ENCODE peak calls at places on chromosomes 4 and X, in ten cellular contexts. A, B, X, E, H, K, G, O, J and N are unnamed samples.

GRCh38 chr4:69875986-69876542 is 16.1 kb upstream of the SULT1E1 start:
- DNase-seq in X (no peak), B (no peak), O (no peak), K (peak; percentile 52), H (no peak), J (no peak), G (no peak), E (no peak), A (no peak), N (no peak)

GRCh38 chrX:150542846-150543229 is 25.6 kb upstream of the MTM1 start:
- DNase-seq in A (no peak), H (no peak), G (no peak), K (no peak), O (no peak), X (no peak), E (no peak), B (no peak), J (no peak), N (no peak)

GRCh38 chr4:82275431-82276423 is 98.1 kb downstream of the HNRNPD start:
- DNase-seq in G (no peak), E (no peak), X (no peak), K (peak; percentile 34), A (no peak), O (peak; percentile 54), B (no peak), H (no peak), J (no peak), N (no peak)

GRCh38 chr4:81504685-81505598 is 33.2 kb upstream of the RASGEF1B start:
- DNase-seq in B (no peak), E (peak; percentile 9), O (no peak), G (no peak), H (peak; percentile 60), A (peak; percentile 50), X (no peak), K (no peak), J (no peak), N (no peak)

GRCh38 chrX:109826954-109827708 is 94.1 kb upstream of the ACSL4 start:
- DNase-seq in J (no peak), G (peak; percentile 89), A (peak; percentile 81), K (peak; percentile 72), E (no peak), H (no peak), O (no peak), B (peak; percentile 79), X (peak; percentile 86), N (no peak)

GRCh38 chr4:83282049-83282535 is 2.5 kb downstream of the COQ2 start:
- DNase-seq in G (peak; percentile 71), H (peak; percentile 64), E (peak; percentile 79), B (peak; percentile 15), K (peak; percentile 53), A (peak; percentile 63), O (peak; percentile 79), X (peak; percentile 39), J (peak; percentile 51), N (peak; percentile 41)

GRCh38 chrX:106742831-106743230 is 16.3 kb downstream of the RNF128 start:
- DNase-seq in K (no peak), G (peak; percentile 6), B (peak; percentile 42), J (no peak), O (no peak), X (peak; percentile 53), E (no peak), A (no peak), H (no peak), N (no peak)

GRCh38 chr4:39036172-39036571 is 4.0 kb upstream of the TMEM156 start:
- DNase-seq in H (no peak), J (no peak), B (peak; percentile 83), O (no peak), K (peak; percentile 83), E (peak; percentile 20), A (no peak), X (peak; percentile 88), G (peak; percentile 88), N (no peak)

GRCh38 chr4:5710962-5711478 is at the start of gene EVC:
- DNase-seq in J (no peak), E (peak; percentile 67), B (peak; percentile 67), G (peak; percentile 86), X (peak; percentile 81), O (no peak), A (peak; percentile 90), H (no peak), K (peak; percentile 54), N (peak; percentile 85)

GRCh38 chrX:15570145-15570544 is 30.6 kb downstream of the ACE2 start:
- DNase-seq in J (no peak), G (no peak), K (no peak), H (no peak), X (no peak), A (no peak), B (no peak), E (no peak), O (no peak), N (no peak)

GRCh38 chr4:52196606-52197130 is 145.6 kb downstream of the SPATA18 start:
- DNase-seq in H (no peak), K (no peak), B (no peak), A (no peak), G (no peak), E (no peak), X (no peak), J (no peak), O (no peak), N (no peak)

GRCh38 chr4:42152507-42153504 is at the start of gene BEND4:
- DNase-seq in J (no peak), H (no peak), A (peak; percentile 7), B (no peak), G (no peak), X (no peak), K (no peak), E (no peak), O (no peak), N (peak; percentile 16)

GRCh38 chrX:1581132-1581531 is 10.3 kb upstream of the AKAP17A start:
- DNase-seq in J (no peak), E (peak; percentile 64), B (no peak), O (peak; percentile 96), K (peak; percentile 52), X (no peak), H (peak; percentile 81), A (peak; percentile 48), G (peak; percentile 40), N (no peak)

GRCh38 chrX:7059214-7059838 is 88.2 kb upstream of the STS start:
- DNase-seq in B (no peak), K (no peak), J (no peak), G (no peak), E (no peak), H (peak; percentile 51), O (peak; percentile 91), X (no peak), A (no peak), N (no peak)

GRCh38 chr4:152525878-152526277 is 10.0 kb downstream of the FBXW7 start:
- DNase-seq in K (no peak), A (no peak), J (no peak), O (no peak), X (peak; percentile 59), E (no peak), B (peak; percentile 53), G (no peak), H (no peak), N (no peak)
- H3K4me3 ChIP-seq in K (no peak overlapping the region), A (no peak overlapping the region), J (no peak overlapping the region), O (no peak overlapping the region), X (no peak overlapping the region), E (no peak overlapping the region), B (no peak overlapping the region), G (no peak overlapping the region), H (no peak overlapping the region), N (no peak overlapping the region)

GRCh38 chr4:142405021-142405991 is 440.8 kb downstream of the INPP4B start:
- DNase-seq in X (peak; percentile 81), E (peak; percentile 75), K (no peak), G (peak; percentile 79), H (peak; percentile 80), A (peak; percentile 86), B (peak; percentile 76), J (peak; percentile 55), O (no peak), N (peak; percentile 9)

GRCh38 chr4:142406051-142406549 is 440.0 kb downstream of the INPP4B start:
- DNase-seq in G (no peak), J (no peak), B (peak; percentile 68), X (peak; percentile 78), A (peak; percentile 35), E (no peak), K (no peak), H (peak; percentile 21), O (no peak), N (no peak)

GRCh38 chr4:142408003-142408441 is 438.1 kb downstream of the INPP4B start:
- DNase-seq in X (peak; percentile 83), B (peak; percentile 78), A (peak; percentile 83), G (no peak), H (no peak), E (peak; percentile 55), O (no peak), J (no peak), K (no peak), N (no peak)

GRCh38 chr4:142406917-142407501 is 439.1 kb downstream of the INPP4B start:
- DNase-seq in A (peak; percentile 9), H (peak; percentile 29), X (peak; percentile 50), E (no peak), K (no peak), J (no peak), G (no peak), B (peak; percentile 32), O (no peak), N (no peak)

GRCh38 chr4:142407569-142407968 is 438.5 kb downstream of the INPP4B start:
- DNase-seq in O (no peak), K (no peak), H (no peak), X (peak; percentile 34), B (peak; percentile 22), G (no peak), J (no peak), A (peak; percentile 59), E (no peak), N (no peak)
- H3K9ac ChIP-seq in O (no peak overlapping the region), K (no peak overlapping the region), H (peak overlapping the region; percentile 62), X (no peak overlapping the region), B (peak overlapping the region; percentile 83), G (peak overlapping the region; percentile 7), J (no peak overlapping the region), A (peak overlapping the region; percentile 43), E (no peak overlapping the region), N (no peak overlapping the region)

DNA sequence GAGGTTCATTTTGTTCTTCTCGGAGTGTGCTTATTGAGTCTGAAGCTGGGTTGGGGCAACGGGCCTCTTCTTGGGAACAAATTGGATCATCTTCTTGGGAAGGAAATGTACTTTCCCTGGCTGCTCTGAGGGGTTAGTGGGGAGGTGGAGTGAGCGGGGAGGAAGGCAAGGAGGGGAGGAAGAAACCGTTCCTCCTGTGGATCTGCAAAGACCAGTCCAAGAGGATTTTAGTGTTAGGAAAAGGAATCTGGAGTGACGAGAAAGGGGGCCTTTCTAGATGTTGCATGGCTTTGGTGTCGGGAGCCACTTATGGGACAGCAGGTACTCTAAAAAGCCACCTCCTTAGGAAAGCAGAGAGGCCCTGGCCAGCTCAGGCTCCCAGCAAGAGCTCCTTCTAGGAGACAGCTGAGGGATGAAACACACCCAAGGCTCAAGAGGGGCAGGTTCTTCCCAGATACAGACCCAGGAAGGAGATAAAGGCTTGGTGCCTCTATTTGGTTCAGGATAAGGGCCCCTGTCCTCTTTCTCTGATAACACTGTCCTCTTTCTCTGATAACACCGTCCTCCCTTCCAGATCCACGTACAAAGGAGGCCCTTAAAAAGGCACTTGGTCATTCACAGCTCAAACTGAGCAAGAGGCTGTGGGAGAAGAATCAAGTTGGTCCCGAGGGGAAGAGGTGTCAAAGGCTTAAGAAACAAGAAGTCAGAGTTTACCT is 451 bp downstream of the SOD3 start:
- DNase-seq in X (no peak), E (no peak), O (no peak), J (no peak), G (no peak), B (no peak), K (no peak), A (no peak), H (no peak), N (no peak)
- H3K4me3 ChIP-seq in X (peak overlapping the region; percentile 71), E (no peak overlapping the region), O (no peak overlapping the region), J (no peak overlapping the region), G (no peak overlapping the region), B (peak overlapping the region; percentile 21), K (no peak overlapping the region), A (peak overlapping the region; percentile 62), H (no peak overlapping the region), N (peak overlapping the region; percentile 37)

GRCh38 chr4:183906736-183907651 is 1.9 kb downstream of the STOX2 start:
- DNase-seq in B (no peak), K (no peak), X (no peak), A (peak; percentile 2), O (no peak), H (no peak), J (no peak), G (peak; percentile 27), E (no peak), N (peak; percentile 72)
- H3K9ac ChIP-seq in B (no peak overlapping the region), K (no peak overlapping the region), X (no peak overlapping the region), A (no peak overlapping the region), O (no peak overlapping the region), H (no peak overlapping the region), J (peak overlapping the region; percentile 63), G (no peak overlapping the region), E (no peak overlapping the region), N (peak overlapping the region; percentile 32)